ENCODE peak calls at places on chromosomes 5 and 9, in eight cellular contexts. One of them, this sample, is unnamed. For H3K27me3, the result is how much of the 10 kb centered on the place peaks cover.

GRCh38 chr9:20186231-20186630 is 397.4 kb upstream of the SLC24A2 start:
- DNase-seq in neuronal stem cell: no peak
- DNase-seq in mesenchymal stem cell: no peak
- DNase-seq in fibroblast of lung: no peak
- DNase-seq in neural progenitor cell: no peak
- DNase-seq in IMR-90: no peak
- DNase-seq in mesendoderm: no peak
- DNase-seq in HCT116: no peak
- DNase-seq in this sample: no peak

GRCh38 chr9:91824591-91825339 is 125.3 kb downstream of the ROR2 start:
- DNase-seq in neuronal stem cell: no peak
- DNase-seq in IMR-90: no peak
- DNase-seq in fibroblast of lung: peak
- DNase-seq in mesendoderm: no peak
- DNase-seq in HCT116: no peak
- DNase-seq in mesenchymal stem cell: peak
- DNase-seq in neural progenitor cell: no peak
- DNase-seq in this sample: no peak

GRCh38 chr9:131310833-131311554 is 21.5 kb downstream of the PLPP7 start:
- DNase-seq in fibroblast of lung: no peak
- DNase-seq in neural progenitor cell: peak
- DNase-seq in mesendoderm: peak
- DNase-seq in HCT116: no peak
- DNase-seq in IMR-90: no peak
- DNase-seq in mesenchymal stem cell: no peak
- DNase-seq in neuronal stem cell: no peak
- DNase-seq in this sample: no peak

GRCh38 chr9:5425006-5425628 is 12.6 kb downstream of the PLGRKT start:
- DNase-seq in neural progenitor cell: peak
- DNase-seq in IMR-90: no peak
- DNase-seq in mesendoderm: peak
- DNase-seq in HCT116: no peak
- DNase-seq in neuronal stem cell: no peak
- DNase-seq in mesenchymal stem cell: peak
- DNase-seq in fibroblast of lung: peak
- DNase-seq in this sample: no peak

GRCh38 chr5:77356740-77357139 is 135.4 kb downstream of the WDR41 start:
- DNase-seq in neuronal stem cell: no peak
- DNase-seq in neural progenitor cell: no peak
- DNase-seq in mesenchymal stem cell: peak
- DNase-seq in IMR-90: peak
- DNase-seq in mesendoderm: peak
- DNase-seq in fibroblast of lung: no peak
- DNase-seq in HCT116: no peak
- DNase-seq in this sample: peak

GRCh38 chr9:88643931-88644330 is 109.0 kb downstream of the NXNL2 start:
- DNase-seq in fibroblast of lung: no peak
- DNase-seq in HCT116: no peak
- DNase-seq in IMR-90: no peak
- DNase-seq in neuronal stem cell: no peak
- DNase-seq in mesenchymal stem cell: peak
- DNase-seq in neural progenitor cell: no peak
- DNase-seq in mesendoderm: no peak
- DNase-seq in this sample: no peak

GRCh38 chr9:93136011-93136440 is 2.0 kb upstream of the NINJ1 start:
- DNase-seq in IMR-90: peak
- DNase-seq in neural progenitor cell: no peak
- DNase-seq in neuronal stem cell: no peak
- DNase-seq in HCT116: no peak
- DNase-seq in fibroblast of lung: peak
- DNase-seq in mesenchymal stem cell: peak
- DNase-seq in mesendoderm: no peak
- DNase-seq in this sample: no peak

GRCh38 chr5:39547548-39548154 is 122.9 kb upstream of the DAB2 start:
- DNase-seq in mesenchymal stem cell: peak
- DNase-seq in fibroblast of lung: peak
- DNase-seq in neuronal stem cell: peak
- DNase-seq in HCT116: peak
- DNase-seq in mesendoderm: peak
- DNase-seq in IMR-90: peak
- DNase-seq in neural progenitor cell: peak
- DNase-seq in this sample: peak

GRCh38 chr5:154221371-154221896 is 30.9 kb downstream of the GALNT10 start:
- DNase-seq in mesenchymal stem cell: peak
- DNase-seq in IMR-90: peak
- DNase-seq in fibroblast of lung: peak
- DNase-seq in neural progenitor cell: peak
- DNase-seq in neuronal stem cell: no peak
- DNase-seq in HCT116: peak
- DNase-seq in mesendoderm: peak
- DNase-seq in this sample: peak

GRCh38 chr9:112558476-112558875 is 71.8 kb downstream of the KIAA1958 start:
- DNase-seq in neural progenitor cell: no peak
- DNase-seq in HCT116: no peak
- DNase-seq in IMR-90: peak
- DNase-seq in mesenchymal stem cell: no peak
- DNase-seq in neuronal stem cell: no peak
- DNase-seq in fibroblast of lung: no peak
- DNase-seq in mesendoderm: no peak
- DNase-seq in this sample: peak

GRCh38 chr5:101364469-101364868 is 461.4 kb upstream of the ST8SIA4 start:
- DNase-seq in neuronal stem cell: no peak
- DNase-seq in IMR-90: no peak
- DNase-seq in fibroblast of lung: peak
- DNase-seq in mesendoderm: no peak
- DNase-seq in HCT116: no peak
- DNase-seq in mesenchymal stem cell: no peak
- DNase-seq in neural progenitor cell: no peak
- DNase-seq in this sample: no peak

GRCh38 chr5:102902647-102903046 is 147.5 kb downstream of the PAM start:
- DNase-seq in neural progenitor cell: no peak
- DNase-seq in mesenchymal stem cell: no peak
- DNase-seq in mesendoderm: no peak
- DNase-seq in HCT116: no peak
- DNase-seq in neuronal stem cell: no peak
- DNase-seq in fibroblast of lung: no peak
- DNase-seq in IMR-90: no peak
- DNase-seq in this sample: no peak

GRCh38 chr5:9265391-9266287 is 280.2 kb downstream of the SEMA5A start:
- DNase-seq in neural progenitor cell: peak
- DNase-seq in mesenchymal stem cell: peak
- DNase-seq in fibroblast of lung: peak
- DNase-seq in HCT116: no peak
- DNase-seq in IMR-90: peak
- DNase-seq in mesendoderm: peak
- DNase-seq in neuronal stem cell: no peak
- DNase-seq in this sample: peak

GRCh38 chr5:59038169-59039002 is 455.5 kb downstream of the RAB3C start:
- DNase-seq in neuronal stem cell: no peak
- DNase-seq in HCT116: no peak
- DNase-seq in fibroblast of lung: peak
- DNase-seq in neural progenitor cell: peak
- DNase-seq in IMR-90: peak
- DNase-seq in mesendoderm: peak
- DNase-seq in mesenchymal stem cell: peak
- DNase-seq in this sample: no peak

GRCh38 chr9:38009035-38009501 is 60.0 kb downstream of the SHB start:
- DNase-seq in HCT116: no peak
- DNase-seq in IMR-90: no peak
- DNase-seq in mesendoderm: no peak
- DNase-seq in mesenchymal stem cell: peak
- DNase-seq in neural progenitor cell: no peak
- DNase-seq in neuronal stem cell: no peak
- DNase-seq in fibroblast of lung: no peak
- DNase-seq in this sample: no peak
- H3K9ac ChIP-seq in HCT116: peak
- H3K9ac ChIP-seq in IMR-90: peak
- H3K9ac ChIP-seq in mesendoderm: no peak
- H3K9ac ChIP-seq in mesenchymal stem cell: peak
- H3K9ac ChIP-seq in neural progenitor cell: no peak
- H3K9ac ChIP-seq in neuronal stem cell: no peak
- H3K9ac ChIP-seq in fibroblast of lung: peak
- H3K9ac ChIP-seq in this sample: peak

DNA sequence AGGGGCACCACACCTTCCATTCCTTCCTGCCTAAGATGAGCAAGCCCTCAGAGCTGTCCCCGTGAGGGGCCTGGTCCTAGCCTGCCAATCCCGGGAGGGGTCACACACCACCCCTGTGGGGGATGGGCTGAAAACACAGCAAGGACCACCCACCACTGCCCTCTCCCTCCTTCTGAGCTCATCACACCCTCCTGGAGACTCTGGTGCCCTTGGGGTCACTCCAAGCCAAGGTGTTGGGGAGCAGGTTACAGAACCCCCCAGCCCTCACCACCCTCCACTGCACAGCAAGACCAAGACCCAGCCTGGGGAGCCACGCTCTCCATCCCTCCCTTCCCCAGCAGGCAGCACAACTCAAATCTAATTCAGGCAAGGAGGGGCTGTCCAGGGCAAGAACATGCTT is 60.5 kb upstream of the PPP1R26 start:
- DNase-seq in neuronal stem cell: no peak
- DNase-seq in mesenchymal stem cell: no peak
- DNase-seq in HCT116: no peak
- DNase-seq in IMR-90: no peak
- DNase-seq in mesendoderm: no peak
- DNase-seq in fibroblast of lung: no peak
- DNase-seq in neural progenitor cell: no peak
- DNase-seq in this sample: no peak
- H3K27me3 ChIP-seq in neuronal stem cell: under half
- H3K27me3 ChIP-seq in mesenchymal stem cell: under half
- H3K27me3 ChIP-seq in HCT116: under half
- H3K27me3 ChIP-seq in IMR-90: under half
- H3K27me3 ChIP-seq in mesendoderm: under half
- H3K27me3 ChIP-seq in fibroblast of lung: under half
- H3K27me3 ChIP-seq in neural progenitor cell: under half
- H3K27me3 ChIP-seq in this sample: under half

DNA sequence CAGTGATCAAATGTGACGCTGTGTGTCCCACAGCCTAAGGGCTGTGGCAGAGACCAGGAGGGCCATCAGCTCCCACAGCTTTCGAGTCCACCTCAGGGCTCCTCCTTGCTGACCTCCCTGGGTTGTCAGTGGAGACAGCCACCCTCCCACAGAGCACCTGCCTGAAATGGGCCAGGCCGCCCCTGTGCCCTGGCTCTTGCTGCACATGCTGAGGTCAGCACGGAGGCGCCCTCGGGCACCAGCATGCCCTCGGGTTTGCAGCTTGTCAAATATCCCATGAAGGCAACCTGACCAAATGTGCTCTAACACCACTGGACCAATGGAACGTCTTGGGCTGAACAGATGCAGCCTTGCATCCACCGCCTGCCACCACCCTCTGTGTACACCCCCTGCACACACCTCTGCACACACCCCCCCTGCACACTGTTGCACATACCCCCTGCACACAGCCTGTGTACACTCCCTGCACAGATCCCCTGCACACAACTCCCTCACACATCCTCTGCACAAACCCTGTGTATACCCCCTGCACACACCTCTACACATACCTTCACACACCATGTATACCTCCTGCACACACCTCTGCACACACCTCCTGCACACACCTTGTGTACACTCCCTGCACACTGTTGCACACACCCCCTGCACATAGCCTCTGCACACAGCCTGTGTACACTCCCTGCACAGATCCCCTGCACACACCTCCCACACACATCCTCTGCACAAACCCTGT is 2.0 kb upstream of the CEP72 start:
- DNase-seq in IMR-90: no peak
- DNase-seq in neuronal stem cell: no peak
- DNase-seq in HCT116: no peak
- DNase-seq in neural progenitor cell: no peak
- DNase-seq in mesendoderm: no peak
- DNase-seq in mesenchymal stem cell: no peak
- DNase-seq in fibroblast of lung: no peak
- DNase-seq in this sample: no peak
- H3K9ac ChIP-seq in IMR-90: no peak
- H3K9ac ChIP-seq in neuronal stem cell: no peak
- H3K9ac ChIP-seq in HCT116: no peak
- H3K9ac ChIP-seq in neural progenitor cell: no peak
- H3K9ac ChIP-seq in mesendoderm: no peak
- H3K9ac ChIP-seq in mesenchymal stem cell: no peak
- H3K9ac ChIP-seq in fibroblast of lung: no peak
- H3K9ac ChIP-seq in this sample: no peak

GRCh38 chr5:80569086-80569960 is 757 bp downstream of the ANKRD34B start:
- DNase-seq in neuronal stem cell: peak
- DNase-seq in neural progenitor cell: peak
- DNase-seq in mesendoderm: peak
- DNase-seq in fibroblast of lung: no peak
- DNase-seq in IMR-90: no peak
- DNase-seq in mesenchymal stem cell: no peak
- DNase-seq in HCT116: no peak
- DNase-seq in this sample: no peak

GRCh38 chr5:80568251-80568650 is 1.8 kb downstream of the ANKRD34B start:
- DNase-seq in neural progenitor cell: no peak
- DNase-seq in IMR-90: no peak
- DNase-seq in fibroblast of lung: no peak
- DNase-seq in neuronal stem cell: no peak
- DNase-seq in HCT116: no peak
- DNase-seq in mesenchymal stem cell: no peak
- DNase-seq in mesendoderm: no peak
- DNase-seq in this sample: no peak

GRCh38 chr5:80569961-80570786 is at the start of gene ANKRD34B:
- DNase-seq in neural progenitor cell: peak
- DNase-seq in neuronal stem cell: peak
- DNase-seq in HCT116: no peak
- DNase-seq in mesenchymal stem cell: peak
- DNase-seq in mesendoderm: peak
- DNase-seq in fibroblast of lung: no peak
- DNase-seq in IMR-90: no peak
- DNase-seq in this sample: no peak

GRCh38 chr5:80566711-80567259 is 3.3 kb downstream of the ANKRD34B start:
- DNase-seq in HCT116: no peak
- DNase-seq in mesenchymal stem cell: no peak
- DNase-seq in neuronal stem cell: no peak
- DNase-seq in IMR-90: no peak
- DNase-seq in mesendoderm: no peak
- DNase-seq in neural progenitor cell: no peak
- DNase-seq in fibroblast of lung: no peak
- DNase-seq in this sample: no peak

GRCh38 chr5:80565330-80565729 is 4.8 kb downstream of the ANKRD34B start:
- DNase-seq in neuronal stem cell: no peak
- DNase-seq in mesendoderm: peak
- DNase-seq in mesenchymal stem cell: no peak
- DNase-seq in IMR-90: no peak
- DNase-seq in HCT116: no peak
- DNase-seq in fibroblast of lung: no peak
- DNase-seq in neural progenitor cell: no peak
- DNase-seq in this sample: no peak
- H3K27me3 ChIP-seq in neuronal stem cell: under half
- H3K27me3 ChIP-seq in mesendoderm: under half
- H3K27me3 ChIP-seq in mesenchymal stem cell: half or more
- H3K27me3 ChIP-seq in IMR-90: under half
- H3K27me3 ChIP-seq in HCT116: under half
- H3K27me3 ChIP-seq in fibroblast of lung: under half
- H3K27me3 ChIP-seq in neural progenitor cell: under half
- H3K27me3 ChIP-seq in this sample: under half

This sample was measured in astrocyte.